ENCODE peak calls at places on chromosomes 5 and 9, in six cellular contexts. X is globus pallidus; P is T-helper 9 cell; C is T47D; T is RWPE1; Y is CD8-positive, alpha-beta memory T cell. N is an unnamed sample.

GRCh38 chr5:1516615-1517601 is 6.9 kb downstream of the LPCAT1 start:
- DNase-seq in X (no peak), P (no peak), C (no peak), T (no peak), Y (peak), N (peak)

GRCh38 chr5:119811443-119811842 is 182.1 kb downstream of the FAM170A start:
- DNase-seq in X (no peak), P (no peak), C (no peak), T (no peak), Y (no peak), N (no peak)

GRCh38 chr5:15452780-15453179 is 47.2 kb upstream of the FBXL7 start:
- DNase-seq in X (no peak), P (no peak), C (no peak), T (no peak), Y (no peak), N (no peak)

GRCh38 chr9:27408523-27408922 is 111.6 kb upstream of the EQTN start:
- DNase-seq in X (no peak), P (no peak), C (no peak), T (no peak), Y (no peak), N (no peak)

GRCh38 chr5:42767491-42768105 is 11.0 kb downstream of the CCDC152 start:
- DNase-seq in X (peak), P (no peak), C (no peak), T (peak), Y (no peak), N (no peak)

GRCh38 chr5:108503986-108504385 is 122.1 kb upstream of the FBXL17 start:
- DNase-seq in X (no peak), P (no peak), C (no peak), T (no peak), Y (no peak), N (no peak)

GRCh38 chr5:7827602-7828001 is 23.3 kb downstream of the CFAP90 start:
- DNase-seq in X (no peak), P (no peak), C (no peak), T (no peak), Y (no peak), N (no peak)

GRCh38 chr5:138911441-138911840 is 36.3 kb upstream of the LRRTM2 start:
- DNase-seq in X (no peak), P (no peak), C (no peak), T (no peak), Y (no peak), N (peak)

GRCh38 chr5:57302164-57302563 is 128.3 kb downstream of the GPBP1 start:
- DNase-seq in X (no peak), P (no peak), C (no peak), T (peak), Y (no peak), N (no peak)

GRCh38 chr9:133888779-133889491 is 103.2 kb downstream of the VAV2 start:
- DNase-seq in X (peak), P (no peak), C (no peak), T (no peak), Y (no peak), N (no peak)

GRCh38 chr5:27458318-27458717 is 419.9 kb upstream of the CDH9 start:
- DNase-seq in X (no peak), P (no peak), C (no peak), T (no peak), Y (no peak), N (no peak)

GRCh38 chr5:76251656-76252055 is 151.4 kb upstream of the IQGAP2 start:
- DNase-seq in X (no peak), P (no peak), C (no peak), T (no peak), Y (no peak), N (no peak)

GRCh38 chr5:15013654-15014463 is 142.3 kb upstream of the ANKH start:
- DNase-seq in X (peak), P (no peak), C (peak), T (peak), Y (no peak), N (peak)

GRCh38 chr9:94611638-94612068 is 18.0 kb upstream of the FBP2 start:
- DNase-seq in X (no peak), P (no peak), C (no peak), T (no peak), Y (no peak), N (no peak)

GRCh38 chr9:35826071-35826701 is 2.3 kb downstream of the FAM221B start:
- DNase-seq in X (peak), P (no peak), C (peak), T (peak), Y (no peak), N (peak)

GRCh38 chr5:102959055-102959454 is 160.9 kb downstream of the GIN1 start:
- DNase-seq in X (no peak), P (no peak), C (no peak), T (peak), Y (no peak), N (peak)

GRCh38 chr5:53109041-53109435 is 519 bp downstream of the MOCS2 start:
- DNase-seq in X (peak), P (no peak), C (peak), T (peak), Y (no peak), N (no peak)

N was measured in hepatic stellate cell.